ENCODE peak calls at places on chromosome 12, in five cellular contexts. V, B, H, M and T are unnamed samples.

GRCh38 chr12:66290716-66291200 is 11.5 kb upstream of the HELB start:
- DNase-seq in M (no peak), H (no peak), V (no peak), B (no peak), T (no peak)

GRCh38 chr12:76206677-76207072 is 122.2 kb upstream of the NAP1L1 start:
- DNase-seq in H (no peak), B (no peak), M (no peak), V (no peak), T (no peak)

GRCh38 chr12:10967409-10967808 is 19.3 kb downstream of the TAS2R50 start:
- DNase-seq in H (no peak), B (no peak), V (peak; percentile 75), M (no peak), T (no peak)

GRCh38 chr12:55019784-55020183 is at the start of gene NEUROD4:
- DNase-seq in H (peak; percentile 12), M (peak; percentile 87), V (peak; percentile 82), B (peak; percentile 66), T (peak; percentile 96)

GRCh38 chr12:132665149-132665491 is 22.0 kb downstream of the POLE start:
- DNase-seq in B (no peak), V (no peak), H (no peak), M (no peak), T (no peak)

GRCh38 chr12:95836185-95836609 is 22.6 kb upstream of the SNRPF start:
- DNase-seq in M (no peak), V (peak; percentile 85), H (no peak), B (peak; percentile 93), T (no peak)

GRCh38 chr12:93723568-93723930 is 46.4 kb downstream of the CRADD start:
- DNase-seq in B (no peak), M (no peak), V (no peak), H (no peak), T (no peak)

GRCh38 chr12:26691234-26691970 is 141.6 kb downstream of the ITPR2 start:
- DNase-seq in B (peak; percentile 100), V (peak; percentile 95), M (peak; percentile 70), H (peak; percentile 81), T (peak; percentile 52)

GRCh38 chr12:120735181-120735580 is 9.6 kb downstream of the ACADS start:
- DNase-seq in H (no peak), B (no peak), M (no peak), V (no peak), T (no peak)

GRCh38 chr12:32501835-32502333 is 102.5 kb downstream of the FGD4 start:
- DNase-seq in V (peak; percentile 72), M (peak; percentile 78), B (no peak), H (no peak), T (peak; percentile 98)

GRCh38 chr12:122085571-122085970 is 7.0 kb downstream of the MLXIP start:
- DNase-seq in B (no peak), V (no peak), M (no peak), H (no peak), T (no peak)

GRCh38 chr12:105741786-105742566 is 396.8 kb downstream of the NUAK1 start:
- DNase-seq in V (peak; percentile 99), B (peak; percentile 64), H (no peak), M (peak; percentile 44), T (no peak)

GRCh38 chr12:42565633-42566032 is 23.9 kb downstream of the PRICKLE1 start:
- DNase-seq in H (no peak), M (no peak), B (no peak), V (no peak), T (peak; percentile 20)

GRCh38 chr12:115451785-115452736 is 768.1 kb upstream of the TBX3 start:
- DNase-seq in H (no peak), B (peak; percentile 42), V (peak; percentile 65), M (peak; percentile 96), T (peak; percentile 93)

GRCh38 chr12:38291160-38291559 is 25.4 kb upstream of the ALG10B start:
- DNase-seq in B (no peak), M (no peak), H (no peak), V (no peak), T (no peak)

GRCh38 chr12:117850048-117850447 is 118.7 kb downstream of the KSR2 start:
- DNase-seq in V (peak; percentile 61), H (peak; percentile 44), M (peak; percentile 69), B (peak; percentile 80), T (peak; percentile 78)

GRCh38 chr12:87121908-87122307 is 865.7 kb upstream of the MGAT4C start:
- DNase-seq in V (no peak), M (no peak), H (no peak), B (no peak), T (no peak)

GRCh38 chr12:19757317-19757877 is 318.1 kb downstream of the AEBP2 start:
- DNase-seq in M (peak; percentile 52), B (peak; percentile 49), V (peak; percentile 69), H (peak; percentile 19), T (peak; percentile 51)

GRCh38 chr12:108850854-108851573 is 6.4 kb downstream of the SSH1 start:
- DNase-seq in B (no peak), M (no peak), V (peak; percentile 87), H (no peak), T (no peak)

GRCh38 chr12:124484067-124484466 is 83.3 kb downstream of the NCOR2 start:
- DNase-seq in M (no peak), H (no peak), V (no peak), B (no peak), T (no peak)

GRCh38 chr12:49049566-49050224 is 10.9 kb downstream of the KMT2D start:
- DNase-seq in H (no peak), M (no peak), V (peak; percentile 61), B (peak; percentile 51), T (no peak)

GRCh38 chr12:70920251-70920851 is at the start of gene PTPRR:
- DNase-seq in H (no peak), M (peak; percentile 28), V (no peak), B (no peak), T (peak; percentile 80)

GRCh38 chr12:122984612-122985358 is 4.3 kb downstream of the ARL6IP4 start:
- DNase-seq in H (no peak), M (no peak), B (no peak), V (no peak), T (no peak)

GRCh38 chr12:107329569-107330324 is 236.4 kb upstream of the CRY1 start:
- DNase-seq in B (peak; percentile 53), H (no peak), M (no peak), V (peak; percentile 68), T (no peak)
- TF ChIP-seq EZH2phosphoT487 in B (no peak), H (no peak), M (no peak), V (no peak), T (no peak)

GRCh38 chr12:12901158-12901791 is 9.9 kb downstream of the GPRC5A start:
- DNase-seq in M (peak; percentile 87), V (peak; percentile 98), H (no peak), B (peak; percentile 80), T (peak; percentile 24)

GRCh38 chr12:12900786-12901157 is 9.4 kb downstream of the GPRC5A start:
- DNase-seq in H (no peak), M (no peak), V (no peak), B (no peak), T (no peak)

GRCh38 chr12:12907552-12907951 is 16.2 kb downstream of the GPRC5A start:
- DNase-seq in M (no peak), V (no peak), B (no peak), H (no peak), T (no peak)

GRCh38 chr12:12902036-12902435 is 10.7 kb downstream of the GPRC5A start:
- DNase-seq in V (peak; percentile 70), M (no peak), H (no peak), B (peak; percentile 57), T (no peak)

DNA sequence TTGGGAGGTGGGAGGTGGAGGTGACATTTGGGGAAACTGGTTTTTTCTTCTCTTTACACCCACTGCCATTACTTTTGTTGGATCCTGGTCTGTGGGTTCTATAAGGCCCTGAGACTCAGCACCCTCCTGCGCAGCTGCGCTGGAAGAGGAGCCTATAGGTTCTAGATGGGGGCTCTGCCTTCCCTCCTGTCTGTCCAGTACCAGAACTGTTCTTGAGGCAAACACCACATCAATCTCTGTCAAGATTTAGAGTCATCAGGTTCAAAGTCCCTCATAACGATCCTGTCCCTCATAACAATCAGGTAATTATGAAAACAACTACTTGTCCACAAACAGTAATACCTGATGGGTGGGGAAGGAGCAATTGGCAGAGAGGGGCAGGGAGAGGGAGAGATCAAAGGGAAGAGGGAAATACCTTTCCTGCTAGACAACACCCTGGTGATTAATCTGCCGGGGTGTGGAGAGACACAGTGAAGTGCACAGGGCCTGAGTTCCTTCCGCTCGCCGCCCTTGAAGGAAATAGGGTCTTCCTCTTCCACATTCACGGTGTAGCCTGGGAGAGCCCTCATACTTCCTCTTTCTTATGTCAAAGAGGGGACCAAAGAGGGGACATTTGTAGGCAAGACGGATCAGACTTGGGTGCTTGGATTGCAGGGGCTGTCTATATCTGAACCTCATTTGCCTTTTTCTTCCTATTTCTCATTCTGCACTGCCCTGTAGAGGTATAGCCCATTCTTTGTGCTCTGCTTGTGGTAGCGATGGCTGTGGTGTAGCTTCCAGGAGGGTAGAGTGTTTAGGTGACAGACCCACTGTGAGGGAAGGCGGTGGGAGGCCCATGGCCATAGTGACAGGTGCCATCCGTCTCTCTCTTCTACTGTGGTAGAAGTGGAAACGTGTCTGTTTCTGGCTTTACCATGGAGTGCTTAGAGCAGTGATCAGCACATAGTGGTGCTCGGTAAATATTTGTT is 12.6 kb downstream of the GPRC5A start:
- DNase-seq in M (peak; percentile 70), V (no peak), H (peak; percentile 85), B (peak; percentile 25), T (no peak)
- H2AFZ ChIP-seq in M (no peak overlapping the region), V (no peak overlapping the region), H (no peak overlapping the region), B (no peak overlapping the region), T (no peak overlapping the region)

GRCh38 chr12:6110006-6110405 is 14.5 kb downstream of the VWF start:
- DNase-seq in V (peak; percentile 4), H (no peak), B (peak; percentile 14), M (no peak), T (no peak)
- TF ChIP-seq EZH2phosphoT487 in V (no peak), H (no peak), B (no peak), M (no peak), T (no peak)

GRCh38 chr12:47904647-47905312 is at the start of gene VDR:
- DNase-seq in V (peak; percentile 90), B (peak; percentile 75), M (peak; percentile 90), H (peak; percentile 87), T (peak; percentile 91)

GRCh38 chr12:47902131-47902639 is 2.6 kb downstream of the VDR start:
- DNase-seq in H (no peak), V (no peak), B (no peak), M (no peak), T (no peak)

GRCh38 chr12:47905313-47905730 is 528 bp upstream of the VDR start:
- DNase-seq in V (peak; percentile 53), H (no peak), B (peak; percentile 77), M (peak; percentile 83), T (no peak)

GRCh38 chr12:47903151-47903611 is 1.6 kb downstream of the VDR start:
- DNase-seq in B (peak; percentile 60), H (no peak), V (peak; percentile 87), M (peak; percentile 44), T (no peak)

DNA sequence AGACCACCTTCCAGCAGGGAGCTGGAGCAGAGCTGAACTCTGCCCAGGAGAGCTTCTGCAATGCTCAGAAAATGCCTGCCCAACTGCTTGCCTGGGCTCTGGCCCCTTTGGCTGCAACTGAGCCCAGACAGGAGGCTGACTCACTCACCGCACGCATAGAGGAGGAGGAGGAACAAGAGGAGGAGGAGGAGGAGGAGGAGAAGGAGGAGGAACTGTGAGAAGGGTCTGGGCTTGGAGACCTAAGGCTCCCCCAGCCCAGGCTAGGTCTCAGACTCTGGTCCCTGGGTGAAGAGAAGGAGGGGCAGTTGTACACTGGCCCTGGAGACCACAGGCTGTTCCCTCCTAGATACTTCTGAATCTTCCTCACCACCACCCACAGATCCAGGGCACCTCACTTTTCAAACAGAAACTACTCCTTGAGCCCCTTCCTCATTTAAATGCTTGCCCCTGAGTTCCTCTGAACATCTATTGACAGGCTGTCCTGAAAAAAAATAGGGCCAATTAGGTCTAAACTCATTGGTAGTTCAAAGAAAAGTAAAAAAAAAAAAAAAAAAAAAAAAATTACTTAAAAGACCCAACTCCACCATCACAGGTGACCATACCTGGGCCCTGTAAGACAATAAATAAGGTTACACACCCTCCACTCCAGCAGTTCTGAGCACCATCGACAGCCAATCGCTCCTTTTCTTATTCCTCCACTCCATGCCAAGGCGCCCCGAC is 707 bp downstream of the VDR start:
- DNase-seq in M (peak; percentile 42), V (peak; percentile 93), B (peak; percentile 86), H (peak; percentile 29), T (no peak)
- H2AFZ ChIP-seq in M (peak overlapping the region; percentile 54), V (peak overlapping the region; percentile 80), B (peak overlapping the region; percentile 82), H (peak overlapping the region; percentile 74), T (no peak overlapping the region)